ENCODE peak calls at places on chromosomes 7 and 10, in seven cellular contexts. Y, W, O, G, P, X and T are unnamed samples.

GRCh38 chr7:78022165-78022564 is 223.6 kb downstream of the PHTF2 start:
- DNase-seq in Y (no peak), W (no peak), O (no peak), G (peak; percentile 35), P (no peak), X (no peak), T (no peak)

GRCh38 chr7:126635545-126635944 is 617.2 kb downstream of the GRM8 start:
- DNase-seq in Y (no peak), W (no peak), O (no peak), G (no peak), P (no peak), X (no peak), T (peak; percentile 1)

GRCh38 chr7:14377646-14378266 is 388.3 kb upstream of the ETV1 start:
- DNase-seq in Y (no peak), W (no peak), O (no peak), G (no peak), P (no peak), X (no peak), T (no peak)

GRCh38 chr10:52229271-52229931 is 84.7 kb upstream of the DKK1 start:
- DNase-seq in Y (no peak), W (no peak), O (no peak), G (no peak), P (no peak), X (no peak), T (no peak)

GRCh38 chr7:99729501-99730261 is 5.3 kb downstream of the CYP3A7 start:
- DNase-seq in Y (no peak), W (no peak), O (no peak), G (peak; percentile 74), P (no peak), X (no peak), T (no peak)

GRCh38 chr7:90288154-90288553 is 33.0 kb downstream of the FAM237B start:
- DNase-seq in Y (no peak), W (no peak), O (no peak), G (no peak), P (no peak), X (no peak), T (no peak)

GRCh38 chr10:115921795-115922194 is 351.2 kb downstream of the GFRA1 start:
- DNase-seq in Y (no peak), W (no peak), O (no peak), G (no peak), P (no peak), X (no peak), T (no peak)

GRCh38 chr7:40008218-40008815 is 58.3 kb downstream of the CDK13 start:
- DNase-seq in Y (no peak), W (no peak), O (no peak), G (no peak), P (no peak), X (no peak), T (no peak)

GRCh38 chr10:88120075-88120474 is 256.6 kb downstream of the PTEN start:
- DNase-seq in Y (no peak), W (no peak), O (no peak), G (no peak), P (peak; percentile 26), X (no peak), T (no peak)

GRCh38 chr7:137395425-137395824 is 51.9 kb upstream of the PTN start:
- DNase-seq in Y (no peak), W (no peak), O (no peak), G (no peak), P (peak; percentile 52), X (no peak), T (no peak)

GRCh38 chr10:119118231-119118630 is 14.3 kb downstream of the DENND10 start:
- DNase-seq in Y (no peak), W (no peak), O (no peak), G (no peak), P (no peak), X (no peak), T (no peak)

GRCh38 chr10:117461766-117462423 is 80.7 kb upstream of the EMX2 start:
- DNase-seq in Y (no peak), W (no peak), O (no peak), G (peak; percentile 75), P (peak; percentile 57), X (no peak), T (no peak)

DNA sequence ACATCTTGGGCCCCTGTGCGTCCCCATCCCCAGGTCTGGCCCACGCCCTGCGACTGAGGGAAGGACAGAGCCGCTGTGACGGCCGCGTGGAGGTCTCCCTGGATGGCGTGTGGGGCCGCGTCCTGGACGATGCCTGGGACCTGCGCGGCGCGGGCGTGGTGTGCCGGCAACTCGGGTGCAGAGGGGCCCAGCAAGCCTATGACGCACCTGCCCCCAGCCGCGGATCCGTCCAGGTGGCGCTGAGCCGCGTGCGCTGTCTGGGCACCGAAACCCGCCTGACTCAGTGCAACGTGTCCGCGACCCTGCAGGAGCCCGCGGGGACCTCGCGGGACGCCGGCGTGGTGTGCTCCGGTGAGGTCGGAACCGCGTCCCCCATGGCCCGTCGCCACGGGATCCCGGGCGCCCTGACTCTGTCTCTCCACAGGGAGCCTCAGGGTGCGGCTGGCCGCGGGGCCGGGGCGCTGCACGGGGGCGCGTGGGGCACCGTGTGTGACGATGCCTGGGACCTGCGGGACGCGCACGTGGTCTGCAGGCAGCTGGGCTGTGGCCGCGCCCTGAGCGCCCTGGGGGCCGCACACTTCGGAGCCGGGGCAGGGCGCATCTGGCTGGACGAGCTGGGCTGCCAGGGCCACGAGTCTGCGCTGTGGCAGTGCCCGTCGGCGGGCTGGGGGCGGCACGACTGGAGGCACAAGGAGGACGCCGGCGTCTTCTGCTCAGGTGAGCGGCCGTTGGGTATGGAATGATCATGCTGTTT is 5.9 kb downstream of the SCART1 start:
- DNase-seq in Y (no peak), W (peak; percentile 57), O (peak; percentile 5), G (no peak), P (no peak), X (peak; percentile 17), T (no peak)
- H3K9me3 ChIP-seq in Y (no peaks in the 10 kb centered on the region), W (no peaks in the 10 kb centered on the region), O (no peaks in the 10 kb centered on the region), G (no peaks in the 10 kb centered on the region), P (no peaks in the 10 kb centered on the region), X (peaks cover 75% of the 10 kb centered on the region), T (peaks cover 26% of the 10 kb centered on the region)

GRCh38 chr10:97060441-97061084 is 125.2 kb downstream of the SLIT1 start:
- DNase-seq in Y (no peak), W (no peak), O (no peak), G (no peak), P (no peak), X (no peak), T (no peak)

GRCh38 chr10:97063271-97063982 is 122.3 kb downstream of the SLIT1 start:
- DNase-seq in Y (no peak), W (no peak), O (no peak), G (no peak), P (no peak), X (no peak), T (no peak)

GRCh38 chr10:97061423-97061822 is 124.3 kb downstream of the SLIT1 start:
- DNase-seq in Y (no peak), W (no peak), O (no peak), G (no peak), P (no peak), X (no peak), T (no peak)

GRCh38 chr10:97062484-97062883 is 123.3 kb downstream of the SLIT1 start:
- DNase-seq in Y (no peak), W (no peak), O (no peak), G (no peak), P (no peak), X (no peak), T (no peak)

DNA sequence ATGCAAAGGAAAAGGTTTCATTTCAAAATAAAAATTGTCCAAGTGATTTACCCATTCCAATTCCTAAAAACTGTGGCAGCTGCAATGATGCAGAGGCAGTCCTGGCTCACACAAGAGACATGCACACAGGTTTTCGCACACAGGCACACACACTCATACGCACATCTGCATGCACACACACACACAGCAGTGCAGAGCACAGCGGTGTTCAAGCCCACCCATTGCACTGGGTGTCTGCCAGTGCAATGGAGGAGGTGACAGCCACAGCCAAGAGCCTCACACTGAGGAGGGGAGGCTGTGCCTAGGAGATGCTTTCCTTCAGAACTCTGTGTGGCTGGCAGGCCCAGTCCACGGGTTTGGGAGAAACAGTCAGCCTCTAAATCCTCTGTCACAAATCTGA is 123.7 kb downstream of the SLIT1 start:
- DNase-seq in Y (no peak), W (no peak), O (no peak), G (no peak), P (no peak), X (no peak), T (no peak)
- H3K9me3 ChIP-seq in Y (no peaks in the 10 kb centered on the region), W (no peaks in the 10 kb centered on the region), O (no peaks in the 10 kb centered on the region), G (no peaks in the 10 kb centered on the region), P (no peaks in the 10 kb centered on the region), X (no peaks in the 10 kb centered on the region), T (no peaks in the 10 kb centered on the region)

DNA sequence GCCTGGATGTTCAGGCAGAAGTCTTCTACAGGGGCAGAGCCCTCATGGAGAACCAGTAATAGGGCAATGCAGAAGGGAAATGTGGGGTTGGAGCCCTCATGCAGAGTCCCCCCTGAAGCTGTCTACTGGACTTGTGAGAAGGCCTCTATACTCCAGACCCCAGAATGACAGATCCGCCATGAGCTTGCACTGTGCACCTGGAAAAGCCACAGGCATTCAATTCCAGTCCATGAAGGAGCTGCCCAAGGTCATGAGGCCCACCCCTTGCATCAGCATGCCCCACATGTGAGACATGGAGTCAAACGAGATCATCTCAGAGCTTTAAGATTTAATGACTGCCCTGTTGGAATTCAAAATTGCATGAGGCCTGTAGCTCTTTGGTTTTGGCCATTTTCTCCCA is 4.9 kb upstream of the ZNF679 start:
- DNase-seq in Y (no peak), W (no peak), O (no peak), G (no peak), P (no peak), X (no peak), T (no peak)
- H3K9me3 ChIP-seq in Y (no peaks in the 10 kb centered on the region), W (no peaks in the 10 kb centered on the region), O (no peaks in the 10 kb centered on the region), G (no peaks in the 10 kb centered on the region), P (peaks cover 3% of the 10 kb centered on the region), X (peaks cover 80% of the 10 kb centered on the region), T (peaks cover 9% of the 10 kb centered on the region)

GRCh38 chr7:143354376-143354775 is 8.1 kb downstream of the FAM131B start:
- DNase-seq in Y (no peak), W (no peak), O (no peak), G (no peak), P (no peak), X (no peak), T (no peak)

GRCh38 chr7:143355450-143356385 is 6.8 kb downstream of the FAM131B start:
- DNase-seq in Y (no peak), W (no peak), O (no peak), G (no peak), P (no peak), X (no peak), T (no peak)

GRCh38 chr7:143354965-143355364 is 7.5 kb downstream of the FAM131B start:
- DNase-seq in Y (no peak), W (no peak), O (no peak), G (no peak), P (no peak), X (no peak), T (no peak)

GRCh38 chr7:143358626-143359025 is 3.9 kb downstream of the FAM131B start:
- DNase-seq in Y (no peak), W (no peak), O (no peak), G (no peak), P (no peak), X (no peak), T (no peak)

DNA sequence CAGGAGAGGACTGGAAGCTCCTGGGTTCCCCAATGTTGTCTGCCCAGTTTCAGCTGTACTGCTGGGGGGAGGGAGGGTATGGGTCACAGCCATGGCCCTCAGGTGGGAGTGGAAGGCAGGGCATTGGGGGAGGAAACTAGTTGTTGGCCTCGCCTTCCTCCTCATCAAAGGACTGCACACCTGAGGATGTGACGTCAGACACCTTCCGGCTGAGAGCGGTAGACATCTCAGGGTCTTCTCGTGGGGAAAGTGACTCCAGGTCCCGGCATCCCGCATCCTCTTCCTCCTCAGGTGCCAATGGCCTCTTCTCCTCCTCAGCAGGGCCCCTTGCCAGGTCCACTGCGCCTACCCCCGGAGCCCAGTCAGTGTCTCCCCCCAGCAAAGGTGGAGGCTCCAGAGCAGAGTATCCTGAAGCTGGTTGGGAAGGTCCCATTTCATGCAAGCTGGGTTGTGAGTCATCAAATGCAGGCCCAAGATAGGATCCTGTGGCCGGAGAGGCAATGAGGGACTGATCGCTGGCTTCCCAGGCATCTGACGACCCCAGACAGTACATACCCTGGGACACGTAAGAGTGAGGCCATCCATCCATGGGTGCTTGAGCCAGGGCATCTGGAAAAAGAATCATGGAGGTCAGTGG is 6.0 kb downstream of the FAM131B start:
- DNase-seq in Y (no peak), W (no peak), O (no peak), G (no peak), P (no peak), X (no peak), T (no peak)
- H3K9me3 ChIP-seq in Y (no peaks in the 10 kb centered on the region), W (no peaks in the 10 kb centered on the region), O (no peaks in the 10 kb centered on the region), G (no peaks in the 10 kb centered on the region), P (no peaks in the 10 kb centered on the region), X (no peaks in the 10 kb centered on the region), T (no peaks in the 10 kb centered on the region)